ENCODE peak calls at places on chromosomes 7 and 10, in four cellular contexts. A is Panc1, Y is H1, G is PC-9. C is an unnamed sample.

GRCh38 chr10:77586719-77587423 is 50.7 kb downstream of the KCNMA1 start:
- DNase-seq in G (peak), Y (no peak), A (no peak), C (peak)

GRCh38 chr7:80722596-80723141 is 84.2 kb downstream of the CD36 start:
- DNase-seq in G (peak), Y (no peak), A (peak), C (peak)

GRCh38 chr10:44352316-44353127 is 32.4 kb downstream of the CXCL12 start:
- DNase-seq in G (no peak), Y (no peak), A (no peak), C (peak)

GRCh38 chr7:66631471-66631870 is 2.8 kb downstream of the KCTD7 start:
- DNase-seq in A (no peak), G (no peak), Y (no peak), C (no peak)

GRCh38 chr10:31075434-31075833 is 43.8 kb upstream of the ZNF438 start:
- DNase-seq in A (no peak), Y (no peak), G (peak), C (peak)

GRCh38 chr7:8386926-8387550 is 46.4 kb upstream of the NXPH1 start:
- DNase-seq in A (no peak), G (peak), Y (no peak), C (no peak)

GRCh38 chr7:132937286-132937685 is 144.6 kb downstream of the CHCHD3 start:
- DNase-seq in Y (no peak), A (no peak), G (no peak), C (no peak)

GRCh38 chr7:12391922-12392615 is 11.6 kb downstream of the VWDE start:
- DNase-seq in G (no peak), A (no peak), Y (no peak), C (no peak)

GRCh38 chr7:18693401-18693800 is 197.9 kb downstream of the HDAC9 start:
- DNase-seq in G (no peak), A (peak), Y (no peak), C (peak)

GRCh38 chr10:111762114-111762513 is 421.5 kb downstream of the GPAM start:
- DNase-seq in A (no peak), G (no peak), Y (no peak), C (no peak)

GRCh38 chr10:124917939-124918830 is 23.7 kb upstream of the ZRANB1 start:
- DNase-seq in Y (no peak), G (peak), A (no peak), C (peak)

GRCh38 chr7:146773506-146773905 is 656.9 kb downstream of the CNTNAP2 start:
- DNase-seq in A (no peak), Y (no peak), G (peak), C (no peak)

GRCh38 chr10:68665841-68666240 is 55.2 kb upstream of the CCAR1 start:
- DNase-seq in A (no peak), G (no peak), Y (no peak), C (peak)

GRCh38 chr10:30786131-30786530 is 156.6 kb upstream of the LYZL2 start:
- DNase-seq in G (no peak), Y (no peak), A (no peak), C (peak)

GRCh38 chr7:84847790-84848189 is 339.1 kb downstream of the SEMA3D start:
- DNase-seq in G (no peak), Y (no peak), A (no peak), C (peak)

GRCh38 chr7:121214652-121215051 is 114.1 kb upstream of the WNT16 start:
- DNase-seq in A (no peak), Y (no peak), G (no peak), C (no peak)

GRCh38 chr10:123967626-123968243 is 76.1 kb upstream of the CPXM2 start:
- DNase-seq in A (peak), Y (peak), G (no peak), C (peak)

GRCh38 chr7:134850048-134850447 is 70.6 kb downstream of the CALD1 start:
- DNase-seq in A (no peak), G (no peak), Y (no peak), C (no peak)

GRCh38 chr10:132313865-132314264 is 6.1 kb upstream of the STK32C start:
- DNase-seq in G (no peak), A (no peak), Y (no peak), C (no peak)

GRCh38 chr7:112581529-112581928 is 100.7 kb downstream of the LSMEM1 start:
- DNase-seq in A (no peak), G (no peak), Y (no peak), C (no peak)

GRCh38 chr10:78577673-78578072 is 491.1 kb upstream of the ZMIZ1 start:
- DNase-seq in G (no peak), A (no peak), Y (no peak), C (no peak)

GRCh38 chr10:90960355-90960814 is 39.5 kb upstream of the ANKRD1 start:
- DNase-seq in Y (no peak), G (peak), A (no peak), C (peak)

GRCh38 chr7:41420421-41420820 is 282.5 kb downstream of the INHBA start:
- DNase-seq in G (peak), Y (no peak), A (no peak), C (peak)

GRCh38 chr7:30032310-30033125 is 4.3 kb downstream of the PLEKHA8 start:
- DNase-seq in A (no peak), Y (no peak), G (peak), C (peak)

GRCh38 chr10:58477122-58477521 is 35.5 kb upstream of the BICC1 start:
- DNase-seq in G (no peak), A (no peak), Y (no peak), C (peak)

DNA sequence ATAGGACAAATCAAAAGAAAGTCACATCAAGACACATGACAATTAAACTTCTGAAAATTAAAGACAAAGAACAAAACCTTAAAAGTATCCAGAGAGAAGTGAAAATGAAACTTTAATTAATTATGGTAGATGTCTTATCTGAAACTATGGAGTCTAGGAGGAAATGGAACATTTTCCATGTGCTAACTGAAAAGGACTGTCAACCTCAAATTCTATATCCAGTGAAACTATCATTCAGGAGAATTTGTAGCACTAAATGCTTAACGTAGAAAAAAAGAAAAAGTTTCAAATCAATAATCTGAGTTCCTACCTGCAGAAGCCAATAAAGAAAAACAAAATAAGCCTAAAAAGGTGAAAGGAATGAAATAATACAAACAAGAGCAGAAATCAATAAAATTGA is 33.1 kb upstream of the C10orf71 start:
- DNase-seq in G (no peak), A (no peak), Y (no peak), C (no peak)
- H3K4me3 ChIP-seq in G (no peak), A (no peak), Y (no peak), C (no peak)

DNA sequence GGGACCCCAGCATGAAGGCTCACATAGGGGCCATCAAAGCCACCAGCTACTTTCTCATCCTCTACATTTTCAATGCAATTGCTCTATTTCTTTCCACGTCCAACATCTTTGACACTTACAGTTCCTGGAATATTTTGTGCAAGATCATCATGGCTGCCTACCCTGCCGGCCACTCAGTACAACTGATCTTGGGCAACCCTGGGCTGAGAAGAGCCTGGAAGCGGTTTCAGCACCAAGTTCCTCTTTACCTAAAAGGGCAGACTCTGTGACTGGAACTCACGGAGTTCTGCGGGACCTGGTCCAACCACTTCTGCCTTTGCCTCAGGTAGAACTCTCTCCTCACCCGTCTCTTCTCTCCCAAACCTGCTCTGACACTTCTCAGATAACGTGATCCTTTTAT is 945 bp downstream of the TAS2R40 start:
- DNase-seq in A (no peak), Y (no peak), G (no peak), C (no peak)
- TF ChIP-seq CTCF in A (no peak), Y (no peak), G (no peak), C (no peak)

GRCh38 chr7:37915438-37915837 is 1.2 kb downstream of the SFRP4 start:
- DNase-seq in A (no peak), G (no peak), Y (no peak), C (no peak)
- H3K4me3 ChIP-seq in A (no peak), G (no peak), Y (no peak), C (no peak)

GRCh38 chr10:23322082-23322481 is 22.5 kb downstream of the C10orf67 start:
- DNase-seq in Y (no peak), A (no peak), G (no peak), C (no peak)

GRCh38 chr10:23315966-23316365 is 28.6 kb downstream of the C10orf67 start:
- DNase-seq in Y (no peak), G (no peak), A (no peak), C (no peak)

GRCh38 chr10:23314835-23315239 is 29.8 kb downstream of the C10orf67 start:
- DNase-seq in Y (no peak), A (no peak), G (peak), C (peak)

GRCh38 chr10:23316406-23316805 is 28.2 kb downstream of the C10orf67 start:
- DNase-seq in G (no peak), A (no peak), Y (no peak), C (no peak)

GRCh38 chr10:23319835-23320234 is 24.8 kb downstream of the C10orf67 start:
- DNase-seq in G (no peak), A (no peak), Y (no peak), C (no peak)
- TF ChIP-seq CTCF in G (no peak), A (no peak), Y (no peak), C (no peak)

C was measured in AG10803.